ENCODE peak calls at places on chromosome 17, in eight cellular contexts. H, Y, E, I, Q, R, S and K are unnamed samples.

GRCh38 chr17:42562845-42563509 is 1.0 kb downstream of the COASY start:
- DNase-seq in H (peak), Y (no peak), E (no peak), I (no peak), Q (no peak), R (no peak), S (no peak), K (no peak)

GRCh38 chr17:82923366-82924113 is 83.7 kb upstream of the ZNF750 start:
- DNase-seq in H (no peak), Y (no peak), E (no peak), I (no peak), Q (no peak), R (no peak), S (no peak), K (no peak)

GRCh38 chr17:2055494-2056220 is 754 bp downstream of the HIC1 start:
- DNase-seq in H (no peak), Y (no peak), E (no peak), I (no peak), Q (peak), R (no peak), S (peak), K (no peak)

GRCh38 chr17:42548070-42548837 is 4.5 kb upstream of the HSD17B1 start:
- DNase-seq in H (peak), Y (no peak), E (no peak), I (peak), Q (peak), R (peak), S (peak), K (no peak)

GRCh38 chr17:81578561-81579225 is 26.5 kb upstream of the FAAP100 start:
- DNase-seq in H (no peak), Y (no peak), E (no peak), I (peak), Q (no peak), R (no peak), S (no peak), K (no peak)

GRCh38 chr17:22273308-22273707 is 581.0 kb downstream of the KCNJ18 start:
- DNase-seq in H (no peak), Y (no peak), E (no peak), I (no peak), Q (peak), R (no peak), S (no peak), K (no peak)

GRCh38 chr17:65495255-65496060 is 66.0 kb downstream of the AXIN2 start:
- DNase-seq in H (no peak), Y (peak), E (no peak), I (no peak), Q (no peak), R (no peak), S (no peak), K (no peak)

GRCh38 chr17:80362428-80363119 is 52.4 kb upstream of the ENDOV start:
- DNase-seq in H (peak), Y (peak), E (no peak), I (no peak), Q (peak), R (no peak), S (no peak), K (peak)

GRCh38 chr17:16304832-16305231 is 48.4 kb downstream of the CENPV start:
- DNase-seq in H (no peak), Y (no peak), E (no peak), I (peak), Q (peak), R (peak), S (no peak), K (no peak)

GRCh38 chr17:35786941-35787432 is 8.5 kb downstream of the MMP28 start:
- DNase-seq in H (no peak), Y (peak), E (no peak), I (no peak), Q (no peak), R (peak), S (no peak), K (no peak)

GRCh38 chr17:20230924-20231323 is 221.8 kb downstream of the SPECC1 start:
- DNase-seq in H (no peak), Y (no peak), E (no peak), I (no peak), Q (no peak), R (no peak), S (no peak), K (no peak)

DNA sequence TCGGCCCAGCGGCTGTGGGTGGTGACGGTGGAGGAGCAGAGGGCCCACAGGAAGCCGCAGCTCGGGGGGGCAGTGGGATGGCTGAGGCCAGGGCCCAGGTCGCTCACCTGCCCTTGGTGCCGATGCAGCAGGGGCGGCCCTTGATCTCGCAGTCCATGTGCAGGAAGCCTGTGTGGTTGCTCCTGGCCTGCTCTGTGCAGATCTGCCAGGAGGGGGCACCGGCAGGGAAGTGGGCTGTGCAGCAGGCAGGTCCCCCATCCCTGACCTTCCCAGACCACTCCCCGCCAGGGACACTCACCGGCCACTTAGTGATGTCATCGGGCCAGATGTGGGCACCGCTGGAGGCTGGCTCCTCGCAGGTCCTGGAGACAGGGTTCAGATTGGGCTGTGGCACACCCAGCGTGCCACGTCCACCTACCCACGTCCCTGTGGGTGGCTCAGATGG is 6.2 kb downstream of the AANAT start:
- DNase-seq in H (no peak), Y (no peak), E (no peak), I (no peak), Q (no peak), R (peak), S (no peak), K (no peak)
- TF ChIP-seq CTCF in H (no peak), Y (no peak), E (peak), I (peak), Q (no peak), R (peak), S (no peak), K (no peak)

GRCh38 chr17:27494192-27495091 is 38.2 kb downstream of the KSR1 start:
- DNase-seq in H (peak), Y (peak), E (no peak), I (peak), Q (no peak), R (peak), S (no peak), K (no peak)
- TF ChIP-seq CTCF in H (peak), Y (peak), E (peak), I (peak), Q (no peak), R (peak), S (no peak), K (no peak)

GRCh38 chr17:34081269-34081668 is 173.8 kb upstream of the CCL2 start:
- DNase-seq in H (no peak), Y (no peak), E (no peak), I (no peak), Q (no peak), R (peak), S (peak), K (no peak)
- TF ChIP-seq CTCF in H (peak), Y (no peak), E (peak), I (no peak), Q (no peak), R (peak), S (peak), K (no peak)

DNA sequence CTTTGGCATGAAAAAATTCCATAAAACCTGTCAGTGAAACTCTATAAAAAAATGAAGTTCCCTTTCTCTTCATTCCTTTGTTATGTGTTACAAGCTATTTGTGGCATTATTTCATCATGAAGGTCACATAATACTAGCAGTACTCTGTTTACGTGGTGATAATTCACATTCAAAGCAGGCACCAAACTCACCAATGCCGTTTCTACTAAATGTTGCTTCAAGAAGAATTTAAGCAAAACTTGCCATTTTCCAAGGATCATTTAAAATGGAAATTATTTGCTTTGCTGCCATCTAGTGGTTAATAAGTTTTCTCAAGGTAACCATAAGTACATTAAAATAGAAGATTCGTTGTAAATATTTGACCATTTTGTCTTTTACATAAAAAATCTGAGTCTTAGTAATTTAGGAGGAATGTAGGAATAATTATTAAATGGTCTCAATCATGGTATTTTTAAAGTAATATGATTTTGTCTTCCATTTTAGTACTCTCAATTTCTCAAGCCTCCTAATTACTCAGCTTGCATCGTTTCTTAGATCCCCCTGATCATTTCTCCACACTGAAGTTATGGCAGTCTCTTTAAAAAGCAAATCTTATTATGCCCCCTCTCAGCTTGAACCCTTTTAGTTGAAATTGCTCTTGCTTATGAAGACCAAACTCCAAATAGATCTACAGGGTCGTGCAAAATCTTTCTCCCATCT is 80.8 kb downstream of the OMG start:
- DNase-seq in H (no peak), Y (no peak), E (peak), I (peak), Q (no peak), R (peak), S (peak), K (no peak)
- TF ChIP-seq CTCF in H (peak), Y (peak), E (peak), I (no peak), Q (peak), R (peak), S (peak), K (peak)

GRCh38 chr17:46028969-46029565 is 30.0 kb downstream of the STH start:
- DNase-seq in H (no peak), Y (no peak), E (no peak), I (no peak), Q (no peak), R (no peak), S (no peak), K (no peak)

GRCh38 chr17:46028374-46028773 is 29.3 kb downstream of the STH start:
- DNase-seq in H (no peak), Y (no peak), E (no peak), I (no peak), Q (no peak), R (no peak), S (no peak), K (no peak)

GRCh38 chr17:46026045-46026814 is 27.2 kb downstream of the STH start:
- DNase-seq in H (no peak), Y (no peak), E (no peak), I (no peak), Q (no peak), R (no peak), S (no peak), K (no peak)

GRCh38 chr17:46026815-46027125 is 27.7 kb downstream of the STH start:
- DNase-seq in H (no peak), Y (no peak), E (no peak), I (no peak), Q (no peak), R (no peak), S (no peak), K (no peak)

DNA sequence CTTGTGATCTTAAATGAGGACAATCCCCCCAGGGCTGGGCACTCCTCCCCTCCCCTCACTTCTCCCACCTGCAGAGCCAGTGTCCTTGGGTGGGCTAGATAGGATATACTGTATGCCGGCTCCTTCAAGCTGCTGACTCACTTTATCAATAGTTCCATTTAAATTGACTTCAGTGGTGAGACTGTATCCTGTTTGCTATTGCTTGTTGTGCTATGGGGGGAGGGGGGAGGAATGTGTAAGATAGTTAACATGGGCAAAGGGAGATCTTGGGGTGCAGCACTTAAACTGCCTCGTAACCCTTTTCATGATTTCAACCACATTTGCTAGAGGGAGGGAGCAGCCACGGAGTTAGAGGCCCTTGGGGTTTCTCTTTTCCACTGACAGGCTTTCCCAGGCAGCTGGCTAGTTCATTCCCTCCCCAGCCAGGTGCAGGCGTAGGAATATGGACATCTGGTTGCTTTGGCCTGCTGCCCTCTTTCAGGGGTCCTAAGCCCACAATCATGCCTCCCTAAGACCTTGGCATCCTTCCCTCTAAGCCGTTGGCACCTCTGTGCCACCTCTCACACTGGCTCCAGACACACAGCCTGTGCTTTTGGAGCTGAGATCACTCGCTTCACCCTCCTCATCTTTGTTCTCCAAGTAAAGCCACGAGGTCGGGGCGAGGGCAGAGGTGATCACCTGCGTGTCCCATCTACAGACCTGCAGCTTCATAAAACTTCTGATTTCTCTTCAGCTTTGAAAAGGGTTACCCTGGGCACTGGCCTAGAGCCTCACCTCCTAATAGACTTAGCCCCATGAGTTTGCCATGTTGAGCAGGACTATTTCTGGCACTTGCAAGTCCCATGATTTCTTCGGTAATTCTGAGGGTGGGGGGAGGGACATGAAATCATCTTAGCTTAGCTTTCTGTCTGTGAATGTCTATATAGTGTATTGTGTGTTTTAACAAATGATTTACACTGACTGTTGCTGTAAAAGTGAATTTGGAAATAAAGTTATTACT is 28.6 kb downstream of the STH start:
- DNase-seq in H (peak), Y (no peak), E (no peak), I (no peak), Q (no peak), R (no peak), S (no peak), K (no peak)
- TF ChIP-seq CTCF in H (no peak), Y (no peak), E (no peak), I (no peak), Q (no peak), R (no peak), S (no peak), K (no peak)

GRCh38 chr17:18084256-18084655 is 3.5 kb upstream of the DRG2 start:
- DNase-seq in H (no peak), Y (no peak), E (no peak), I (no peak), Q (no peak), R (no peak), S (no peak), K (no peak)

GRCh38 chr17:18089613-18090012 is 1.9 kb downstream of the DRG2 start:
- DNase-seq in H (no peak), Y (no peak), E (no peak), I (no peak), Q (no peak), R (no peak), S (no peak), K (no peak)

GRCh38 chr17:18093616-18094408 is 6.1 kb downstream of the DRG2 start:
- DNase-seq in H (no peak), Y (no peak), E (peak), I (peak), Q (peak), R (peak), S (no peak), K (peak)

GRCh38 chr17:18087610-18088491 is at the start of gene DRG2:
- DNase-seq in H (peak), Y (peak), E (peak), I (peak), Q (peak), R (peak), S (peak), K (peak)
- TF ChIP-seq CTCF in H (peak), Y (no peak), E (no peak), I (peak), Q (no peak), R (peak), S (no peak), K (no peak)